ENCODE peak calls at places on chromosomes 4 and X, in five cellular contexts. One of them, this sample, is unnamed.

GRCh38 chr4:177460460-177460859 is 18.2 kb upstream of the AGA start:
- DNase-seq in sigmoid colon: no peak
- DNase-seq in HCT116: no peak
- DNase-seq in gastrocnemius medialis: no peak
- DNase-seq in lower lobe of right lung: no peak
- DNase-seq in this sample: no peak

GRCh38 chrX:17689971-17690409 is 47.3 kb upstream of the SCML1 start:
- DNase-seq in sigmoid colon: no peak
- DNase-seq in HCT116: peak
- DNase-seq in gastrocnemius medialis: peak
- DNase-seq in lower lobe of right lung: no peak
- DNase-seq in this sample: peak

GRCh38 chr4:37762294-37763163 is 64.0 kb upstream of the PGM2 start:
- DNase-seq in sigmoid colon: no peak
- DNase-seq in HCT116: peak
- DNase-seq in gastrocnemius medialis: no peak
- DNase-seq in lower lobe of right lung: no peak
- DNase-seq in this sample: no peak

GRCh38 chrX:47030339-47030738 is 47.9 kb upstream of the RGN start:
- DNase-seq in sigmoid colon: no peak
- DNase-seq in HCT116: peak
- DNase-seq in gastrocnemius medialis: no peak
- DNase-seq in lower lobe of right lung: no peak
- DNase-seq in this sample: peak

GRCh38 chr4:1447676-1448588 is 41.7 kb upstream of the NKX1-1 start:
- DNase-seq in sigmoid colon: peak
- DNase-seq in HCT116: no peak
- DNase-seq in gastrocnemius medialis: no peak
- DNase-seq in lower lobe of right lung: no peak
- DNase-seq in this sample: no peak

GRCh38 chrX:111348363-111348927 is 63.5 kb downstream of the DCX start:
- DNase-seq in sigmoid colon: no peak
- DNase-seq in HCT116: no peak
- DNase-seq in gastrocnemius medialis: no peak
- DNase-seq in lower lobe of right lung: no peak
- DNase-seq in this sample: no peak

GRCh38 chrX:135639066-135639815 is 74.2 kb upstream of the CT45A1 start:
- DNase-seq in sigmoid colon: no peak
- DNase-seq in HCT116: no peak
- DNase-seq in gastrocnemius medialis: no peak
- DNase-seq in lower lobe of right lung: no peak
- DNase-seq in this sample: no peak

GRCh38 chr4:155929833-155930232 is 23.8 kb downstream of the CTSO start:
- DNase-seq in sigmoid colon: no peak
- DNase-seq in HCT116: no peak
- DNase-seq in gastrocnemius medialis: no peak
- DNase-seq in lower lobe of right lung: no peak
- DNase-seq in this sample: no peak

GRCh38 chr4:119227690-119228089 is 15.2 kb downstream of the USP53 start:
- DNase-seq in sigmoid colon: no peak
- DNase-seq in HCT116: no peak
- DNase-seq in gastrocnemius medialis: no peak
- DNase-seq in lower lobe of right lung: no peak
- DNase-seq in this sample: peak

GRCh38 chr4:176548571-176548970 is 228.8 kb downstream of the SPCS3 start:
- DNase-seq in sigmoid colon: no peak
- DNase-seq in HCT116: no peak
- DNase-seq in gastrocnemius medialis: no peak
- DNase-seq in lower lobe of right lung: no peak
- DNase-seq in this sample: peak

GRCh38 chr4:25180524-25181131 is 20.4 kb upstream of the SEPSECS start:
- DNase-seq in sigmoid colon: no peak
- DNase-seq in HCT116: peak
- DNase-seq in gastrocnemius medialis: no peak
- DNase-seq in lower lobe of right lung: no peak
- DNase-seq in this sample: peak

GRCh38 chr4:7439699-7440098 is 5.0 kb upstream of the PSAPL1 start:
- DNase-seq in sigmoid colon: no peak
- DNase-seq in HCT116: no peak
- DNase-seq in gastrocnemius medialis: no peak
- DNase-seq in lower lobe of right lung: no peak
- DNase-seq in this sample: no peak

GRCh38 chr4:143202824-143203223 is 18.1 kb downstream of the USP38 start:
- DNase-seq in sigmoid colon: no peak
- DNase-seq in HCT116: no peak
- DNase-seq in gastrocnemius medialis: no peak
- DNase-seq in lower lobe of right lung: no peak
- DNase-seq in this sample: peak

GRCh38 chrX:79482686-79483085 is 115.6 kb upstream of the ITM2A start:
- DNase-seq in sigmoid colon: no peak
- DNase-seq in HCT116: no peak
- DNase-seq in gastrocnemius medialis: no peak
- DNase-seq in lower lobe of right lung: no peak
- DNase-seq in this sample: no peak

GRCh38 chr4:183200453-183200852 is 101.4 kb downstream of the WWC2 start:
- DNase-seq in sigmoid colon: no peak
- DNase-seq in HCT116: no peak
- DNase-seq in gastrocnemius medialis: peak
- DNase-seq in lower lobe of right lung: peak
- DNase-seq in this sample: peak

GRCh38 chrX:134840370-134840769 is 150.4 kb upstream of the SMIM10 start:
- DNase-seq in sigmoid colon: no peak
- DNase-seq in HCT116: no peak
- DNase-seq in gastrocnemius medialis: no peak
- DNase-seq in lower lobe of right lung: no peak
- DNase-seq in this sample: no peak

GRCh38 chrX:153646620-153647373 is at the start of gene DUSP9:
- DNase-seq in sigmoid colon: peak
- DNase-seq in HCT116: no peak
- DNase-seq in gastrocnemius medialis: no peak
- DNase-seq in lower lobe of right lung: peak
- DNase-seq in this sample: no peak

GRCh38 chr4:169956441-169956840 is 69.8 kb downstream of the MFAP3L start:
- DNase-seq in sigmoid colon: no peak
- DNase-seq in HCT116: no peak
- DNase-seq in gastrocnemius medialis: no peak
- DNase-seq in lower lobe of right lung: no peak
- DNase-seq in this sample: peak

GRCh38 chr4:48340276-48340904 is 939 bp upstream of the SLAIN2 start:
- DNase-seq in sigmoid colon: no peak
- DNase-seq in HCT116: no peak
- DNase-seq in gastrocnemius medialis: no peak
- DNase-seq in lower lobe of right lung: peak
- DNase-seq in this sample: peak

GRCh38 chr4:15451866-15452765 is 17.6 kb upstream of the CC2D2A start:
- DNase-seq in sigmoid colon: peak
- DNase-seq in HCT116: no peak
- DNase-seq in gastrocnemius medialis: peak
- DNase-seq in lower lobe of right lung: no peak
- DNase-seq in this sample: peak

GRCh38 chr4:15455290-15455689 is 14.4 kb upstream of the CC2D2A start:
- DNase-seq in sigmoid colon: peak
- DNase-seq in HCT116: no peak
- DNase-seq in gastrocnemius medialis: peak
- DNase-seq in lower lobe of right lung: no peak
- DNase-seq in this sample: no peak

GRCh38 chr4:15459706-15460105 is 10.0 kb upstream of the CC2D2A start:
- DNase-seq in sigmoid colon: no peak
- DNase-seq in HCT116: no peak
- DNase-seq in gastrocnemius medialis: no peak
- DNase-seq in lower lobe of right lung: no peak
- DNase-seq in this sample: no peak

DNA sequence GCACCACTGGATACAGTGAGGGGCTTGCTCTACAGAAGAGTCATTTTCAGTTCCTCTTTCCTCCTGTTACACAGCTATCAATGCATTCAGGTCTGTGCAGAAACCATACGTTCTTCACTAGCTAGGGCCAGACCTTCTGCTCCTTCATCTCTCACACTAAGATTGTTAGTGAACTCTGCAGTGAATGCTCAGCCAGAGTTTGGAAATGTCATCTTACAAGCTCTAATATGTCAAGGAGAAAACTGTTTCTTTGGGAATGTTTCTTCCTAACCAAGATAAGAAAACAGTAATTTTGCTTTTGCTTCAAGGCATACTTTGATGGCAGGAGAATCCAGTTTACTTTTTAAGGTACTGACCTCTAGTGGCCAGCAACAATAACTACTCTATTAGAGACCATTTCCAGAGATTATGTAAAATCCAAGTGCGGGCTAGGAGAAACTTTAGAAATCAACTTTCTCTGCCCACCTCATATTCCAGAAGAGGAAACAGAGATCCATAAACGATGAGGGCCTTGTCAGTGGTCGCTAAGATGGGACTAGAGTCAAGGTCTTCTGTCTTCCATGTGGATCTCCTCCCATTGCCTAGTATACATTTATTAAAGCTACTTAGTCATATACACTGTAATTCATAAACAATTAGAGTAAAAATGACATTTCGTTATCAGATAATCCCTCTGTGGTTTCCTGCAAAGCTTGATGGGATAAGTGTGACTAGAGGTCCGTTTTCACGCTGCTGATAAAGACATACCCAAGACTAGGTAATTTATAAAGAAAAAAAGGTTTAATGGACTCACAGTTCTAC is 12.1 kb upstream of the CC2D2A start:
- DNase-seq in sigmoid colon: no peak
- DNase-seq in HCT116: no peak
- DNase-seq in gastrocnemius medialis: no peak
- DNase-seq in lower lobe of right lung: no peak
- DNase-seq in this sample: peak
- TF ChIP-seq CTCF in sigmoid colon: peak
- TF ChIP-seq CTCF in HCT116: peak
- TF ChIP-seq CTCF in gastrocnemius medialis: peak
- TF ChIP-seq CTCF in lower lobe of right lung: peak
- TF ChIP-seq CTCF in this sample: peak

GRCh38 chrX:66150188-66150587 is 13.9 kb upstream of the HEPH start:
- DNase-seq in sigmoid colon: no peak
- DNase-seq in HCT116: no peak
- DNase-seq in gastrocnemius medialis: no peak
- DNase-seq in lower lobe of right lung: no peak
- DNase-seq in this sample: no peak
- H3K4me3 ChIP-seq in sigmoid colon: no peak
- H3K4me3 ChIP-seq in HCT116: no peak
- H3K4me3 ChIP-seq in gastrocnemius medialis: no peak
- H3K4me3 ChIP-seq in lower lobe of right lung: no peak
- H3K4me3 ChIP-seq in this sample: no peak

GRCh38 chrX:9864011-9864410 is 77.8 kb downstream of the SHROOM2 start:
- DNase-seq in sigmoid colon: no peak
- DNase-seq in HCT116: no peak
- DNase-seq in gastrocnemius medialis: no peak
- DNase-seq in lower lobe of right lung: no peak
- DNase-seq in this sample: no peak

GRCh38 chrX:9862953-9863352 is 76.7 kb downstream of the SHROOM2 start:
- DNase-seq in sigmoid colon: no peak
- DNase-seq in HCT116: no peak
- DNase-seq in gastrocnemius medialis: no peak
- DNase-seq in lower lobe of right lung: no peak
- DNase-seq in this sample: no peak

GRCh38 chrX:9861711-9862110 is 75.5 kb downstream of the SHROOM2 start:
- DNase-seq in sigmoid colon: no peak
- DNase-seq in HCT116: no peak
- DNase-seq in gastrocnemius medialis: no peak
- DNase-seq in lower lobe of right lung: no peak
- DNase-seq in this sample: no peak

GRCh38 chrX:9860826-9861225 is 74.6 kb downstream of the SHROOM2 start:
- DNase-seq in sigmoid colon: no peak
- DNase-seq in HCT116: no peak
- DNase-seq in gastrocnemius medialis: no peak
- DNase-seq in lower lobe of right lung: no peak
- DNase-seq in this sample: no peak

DNA sequence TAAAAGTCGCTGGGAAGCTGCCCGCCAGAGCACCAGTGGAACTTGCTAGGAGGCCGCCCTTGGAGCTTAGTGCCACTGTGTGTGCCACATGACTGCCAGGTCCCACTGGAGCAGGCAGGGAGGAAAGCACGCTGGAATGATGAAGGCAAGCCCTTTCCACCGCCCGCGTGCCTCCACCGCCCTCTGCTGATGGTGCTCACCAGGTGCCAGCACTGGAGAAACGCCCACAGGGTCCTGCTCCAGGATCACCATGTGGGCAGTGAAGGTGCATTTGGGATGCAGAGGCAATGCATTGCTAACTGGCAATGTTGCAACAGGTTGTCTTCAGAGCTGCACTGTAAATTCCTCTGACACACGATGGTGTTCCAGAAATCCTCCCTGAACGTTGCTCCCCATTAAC is 76.3 kb downstream of the SHROOM2 start:
- DNase-seq in sigmoid colon: no peak
- DNase-seq in HCT116: no peak
- DNase-seq in gastrocnemius medialis: no peak
- DNase-seq in lower lobe of right lung: no peak
- DNase-seq in this sample: no peak
- TF ChIP-seq CTCF in sigmoid colon: no peak
- TF ChIP-seq CTCF in HCT116: no peak
- TF ChIP-seq CTCF in gastrocnemius medialis: no peak
- TF ChIP-seq CTCF in lower lobe of right lung: no peak
- TF ChIP-seq CTCF in this sample: no peak

DNA sequence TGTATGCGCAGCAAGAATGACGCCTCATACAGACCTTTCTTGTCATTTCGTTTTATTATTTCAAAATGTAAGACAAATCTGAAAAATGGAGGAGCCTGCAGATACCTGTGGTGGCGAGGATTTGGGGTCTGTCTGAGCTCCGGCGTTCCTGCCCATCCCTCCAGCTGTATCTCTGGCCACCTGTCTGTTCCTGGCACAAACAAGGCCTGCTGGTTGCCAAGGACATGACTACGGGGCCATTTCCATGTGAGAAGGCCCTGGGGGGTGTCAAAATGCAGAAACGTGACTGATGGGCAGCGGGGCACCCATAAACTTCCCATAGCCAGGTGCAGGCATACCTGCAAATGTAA is 591 bp upstream of the TSPAN7 start:
- DNase-seq in sigmoid colon: no peak
- DNase-seq in HCT116: no peak
- DNase-seq in gastrocnemius medialis: peak
- DNase-seq in lower lobe of right lung: no peak
- DNase-seq in this sample: no peak
- H3K4me3 ChIP-seq in sigmoid colon: peak
- H3K4me3 ChIP-seq in HCT116: peak
- H3K4me3 ChIP-seq in gastrocnemius medialis: peak
- H3K4me3 ChIP-seq in lower lobe of right lung: peak
- H3K4me3 ChIP-seq in this sample: peak